ENCODE peak calls at places on chromosomes 5 and 9, in five cellular contexts. L, Z, U, B and A are unnamed samples.

GRCh38 chr9:123601828-123602227 is 245.8 kb downstream of the CRB2 start:
- DNase-seq in L (no peak), Z (no peak), U (no peak), B (no peak), A (no peak)

GRCh38 chr9:77569335-77569734 is 78.8 kb downstream of the GNA14 start:
- DNase-seq in L (no peak), Z (no peak), U (no peak), B (no peak), A (no peak)

GRCh38 chr9:77523891-77524290 is 124.2 kb downstream of the GNA14 start:
- DNase-seq in L (no peak), Z (no peak), U (no peak), B (no peak), A (no peak)

GRCh38 chr5:10699281-10699874 is 61.7 kb downstream of the DAP start:
- DNase-seq in L (no peak), Z (no peak), U (no peak), B (no peak), A (no peak)

GRCh38 chr5:43336159-43336558 is 22.9 kb upstream of the HMGCS1 start:
- DNase-seq in L (no peak), Z (no peak), U (no peak), B (no peak), A (no peak)

GRCh38 chr9:127221695-127222094 is 42.9 kb upstream of the GARNL3 start:
- DNase-seq in L (no peak), Z (no peak), U (no peak), B (no peak), A (peak)

GRCh38 chr5:62587737-62588136 is 9.1 kb downstream of the LRRC70 start:
- DNase-seq in L (no peak), Z (no peak), U (no peak), B (peak), A (no peak)

GRCh38 chr5:126450388-126450787 is 27.2 kb downstream of the GRAMD2B start:
- DNase-seq in L (no peak), Z (no peak), U (no peak), B (no peak), A (no peak)

GRCh38 chr5:110851357-110851756 is 112.5 kb downstream of the SLC25A46 start:
- DNase-seq in L (no peak), Z (no peak), U (no peak), B (no peak), A (no peak)

GRCh38 chr5:115542076-115542475 is 2.5 kb downstream of the FEM1C start:
- DNase-seq in L (no peak), Z (no peak), U (no peak), B (peak), A (no peak)